ENCODE peak calls at places on chromosomes 16 and 17, in four cellular contexts. One of them, this sample, is unnamed.

GRCh38 chr16:13134843-13135242 is 233.4 kb downstream of the SHISA9 start:
- DNase-seq in head of caudate nucleus: no peak
- DNase-seq in kidney epithelial cell: no peak
- DNase-seq in activated gamma-delta T cell treated with Interleukin-2 at 50 U/mL for 16 hours: no peak
- DNase-seq in this sample: no peak

GRCh38 chr16:72434159-72434558 is 262.2 kb upstream of the PMFBP1 start:
- DNase-seq in head of caudate nucleus: no peak
- DNase-seq in kidney epithelial cell: no peak
- DNase-seq in activated gamma-delta T cell treated with Interleukin-2 at 50 U/mL for 16 hours: no peak
- DNase-seq in this sample: no peak

GRCh38 chr17:79883202-79883601 is 44.0 kb upstream of the CBX4 start:
- DNase-seq in head of caudate nucleus: no peak
- DNase-seq in kidney epithelial cell: no peak
- DNase-seq in activated gamma-delta T cell treated with Interleukin-2 at 50 U/mL for 16 hours: no peak
- DNase-seq in this sample: no peak

GRCh38 chr17:57482657-57483056 is 226.3 kb downstream of the MSI2 start:
- DNase-seq in head of caudate nucleus: no peak
- DNase-seq in kidney epithelial cell: no peak
- DNase-seq in activated gamma-delta T cell treated with Interleukin-2 at 50 U/mL for 16 hours: no peak
- DNase-seq in this sample: no peak

GRCh38 chr17:17141279-17141678 is 64.9 kb downstream of the PLD6 start:
- DNase-seq in head of caudate nucleus: no peak
- DNase-seq in kidney epithelial cell: no peak
- DNase-seq in activated gamma-delta T cell treated with Interleukin-2 at 50 U/mL for 16 hours: no peak
- DNase-seq in this sample: no peak

GRCh38 chr17:50207318-50207717 is 5.9 kb upstream of the COL1A1 start:
- DNase-seq in head of caudate nucleus: no peak
- DNase-seq in kidney epithelial cell: no peak
- DNase-seq in activated gamma-delta T cell treated with Interleukin-2 at 50 U/mL for 16 hours: no peak
- DNase-seq in this sample: no peak

GRCh38 chr17:58330997-58331814 is 2.6 kb upstream of the TSPOAP1 start:
- DNase-seq in head of caudate nucleus: no peak
- DNase-seq in kidney epithelial cell: no peak
- DNase-seq in activated gamma-delta T cell treated with Interleukin-2 at 50 U/mL for 16 hours: peak
- DNase-seq in this sample: no peak

GRCh38 chr16:57802635-57803412 is 533 bp upstream of the KIFC3 start:
- DNase-seq in head of caudate nucleus: peak
- DNase-seq in kidney epithelial cell: no peak
- DNase-seq in activated gamma-delta T cell treated with Interleukin-2 at 50 U/mL for 16 hours: no peak
- DNase-seq in this sample: no peak

GRCh38 chr17:57603978-57604377 is 141.1 kb downstream of the CCDC182 start:
- DNase-seq in head of caudate nucleus: no peak
- DNase-seq in kidney epithelial cell: no peak
- DNase-seq in activated gamma-delta T cell treated with Interleukin-2 at 50 U/mL for 16 hours: peak
- DNase-seq in this sample: no peak

GRCh38 chr17:64084086-64084939 is 45.6 kb downstream of the ERN1 start:
- DNase-seq in head of caudate nucleus: no peak
- DNase-seq in kidney epithelial cell: no peak
- DNase-seq in activated gamma-delta T cell treated with Interleukin-2 at 50 U/mL for 16 hours: no peak
- DNase-seq in this sample: no peak

This sample was measured in NCI-H1105.